ENCODE peak calls at places on chromosomes 4 and X, in ten cellular contexts. T is tibial artery; O is GM20000; D is CD4-positive, alpha-beta T cell; B is sigmoid colon; K is body of pancreas; Y is psoas muscle; L is H9; X is transverse colon; W is right atrium auricular region. R is an unnamed sample.

GRCh38 chr4:8150152-8151090 is 8.2 kb downstream of the ABLIM2 start:
- DNase-seq in K (no peak), W (no peak), X (no peak), T (no peak), D (no peak), B (no peak), L (no peak), Y (peak; percentile 70), O (no peak), R (no peak)

GRCh38 chr4:183721207-183722081 is 62.4 kb downstream of the TRAPPC11 start:
- DNase-seq in L (peak; percentile 84), W (no peak), B (no peak), T (no peak), D (peak; percentile 40), Y (peak; percentile 76), K (peak; percentile 83), X (peak; percentile 83), O (peak; percentile 63), R (peak; percentile 33)

GRCh38 chr4:88138561-88138960 is 19.9 kb downstream of the ABCG2 start:
- DNase-seq in O (no peak), X (no peak), K (no peak), W (no peak), D (no peak), Y (no peak), T (no peak), B (no peak), L (no peak), R (no peak)

GRCh38 chrX:82218361-82218760 is 1016.5 kb downstream of the SH3BGRL start:
- DNase-seq in D (no peak), O (peak; percentile 3), W (no peak), K (no peak), Y (no peak), T (no peak), L (no peak), X (no peak), B (no peak), R (no peak)

GRCh38 chr4:66736593-66736992 is 808.7 kb downstream of the CENPC start:
- DNase-seq in D (no peak), O (no peak), Y (no peak), W (no peak), K (no peak), X (no peak), L (no peak), T (no peak), B (no peak), R (no peak)

GRCh38 chrX:30150196-30150895 is 65.0 kb upstream of the MAGEB2 start:
- DNase-seq in D (no peak), O (no peak), L (no peak), X (no peak), T (no peak), B (no peak), W (no peak), K (no peak), Y (no peak), R (no peak)

GRCh38 chr4:150152764-150153163 is 74.5 kb downstream of the DCLK2 start:
- DNase-seq in B (no peak), O (no peak), D (no peak), L (no peak), T (no peak), K (no peak), Y (no peak), X (no peak), W (no peak), R (no peak)

GRCh38 chr4:70382691-70383181 is at the start of gene SMR3B:
- DNase-seq in W (no peak), X (no peak), D (no peak), L (no peak), T (no peak), Y (no peak), B (no peak), O (no peak), K (no peak), R (no peak)

GRCh38 chr4:24988776-24989175 is 42.0 kb downstream of the LGI2 start:
- DNase-seq in B (no peak), L (peak; percentile 84), O (peak; percentile 15), W (no peak), T (no peak), Y (no peak), X (no peak), K (no peak), D (no peak), R (no peak)

GRCh38 chr4:24979554-24979953 is 51.2 kb downstream of the LGI2 start:
- DNase-seq in W (peak; percentile 68), Y (peak; percentile 65), K (peak; percentile 73), O (no peak), T (peak; percentile 75), B (peak; percentile 70), L (peak; percentile 5), D (no peak), X (peak; percentile 20), R (no peak)

GRCh38 chr4:24989327-24989726 is 41.4 kb downstream of the LGI2 start:
- DNase-seq in Y (no peak), O (no peak), L (no peak), W (no peak), B (no peak), K (no peak), T (no peak), D (no peak), X (no peak), R (no peak)

GRCh38 chr4:24980064-24980690 is 50.6 kb downstream of the LGI2 start:
- DNase-seq in D (peak; percentile 23), X (peak; percentile 54), O (peak; percentile 59), W (peak; percentile 78), K (peak; percentile 71), L (peak; percentile 65), T (peak; percentile 67), Y (peak; percentile 56), B (peak; percentile 83), R (peak; percentile 18)

DNA sequence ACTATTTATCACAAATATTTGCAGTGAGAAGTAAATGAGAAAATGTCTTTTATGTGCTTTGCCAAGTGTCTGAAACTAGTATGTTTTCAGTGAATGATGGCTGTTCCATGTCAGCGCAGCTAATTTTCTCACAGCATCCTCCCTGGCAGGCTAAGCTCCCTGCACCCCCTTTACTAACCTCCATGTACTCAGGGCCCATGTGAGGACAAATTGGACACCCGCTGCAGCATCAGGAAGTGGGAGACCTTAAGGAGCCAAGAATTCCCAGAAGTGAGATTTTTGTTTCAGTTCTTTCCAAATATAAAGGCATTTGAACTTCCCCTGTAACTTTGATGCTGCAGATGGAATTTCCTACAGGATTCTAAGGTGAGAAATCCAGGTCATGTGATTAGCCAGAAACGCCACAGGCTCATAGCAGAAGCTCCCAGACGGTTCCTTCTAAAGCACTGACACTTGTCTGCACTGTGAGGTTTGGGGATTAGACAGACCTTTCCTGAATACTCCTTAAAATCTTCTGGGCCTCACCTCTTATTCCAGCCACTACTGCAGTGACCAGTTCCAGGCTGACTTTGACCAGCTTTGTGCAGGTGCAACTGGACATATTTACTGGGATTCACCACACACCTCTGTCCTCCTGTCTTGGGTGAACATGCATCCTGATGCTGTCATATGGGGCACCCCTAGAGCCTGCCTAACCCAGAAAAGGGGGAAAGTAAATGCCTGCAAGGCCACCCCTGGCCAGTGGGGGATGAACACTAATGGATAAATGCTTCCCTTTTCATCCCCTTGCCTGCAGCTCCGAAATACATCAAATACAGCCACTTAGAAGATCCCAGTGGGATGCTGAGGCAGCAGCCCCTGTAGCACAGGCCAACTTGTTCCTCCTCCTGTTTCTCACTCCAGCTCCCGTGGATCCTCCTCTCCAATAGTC is 45.9 kb downstream of the LGI2 start:
- DNase-seq in T (no peak), W (no peak), X (no peak), O (no peak), D (no peak), L (no peak), B (no peak), K (no peak), Y (no peak), R (no peak)
- TF ChIP-seq CTCF in T (no peak), W (no peak), X (no peak), O (no peak), D (no peak), L (peak; percentile 41), B (no peak), K (no peak), Y (no peak), R (no peak)

GRCh38 chr4:154781983-154782293 is 866 bp downstream of the RBM46 start:
- DNase-seq in W (no peak), X (no peak), O (no peak), L (no peak), T (no peak), B (no peak), K (no peak), D (no peak), Y (no peak), R (no peak)

GRCh38 chr4:154781126-154781982 is at the start of gene RBM46:
- DNase-seq in L (peak; percentile 53), O (no peak), K (no peak), Y (no peak), W (no peak), T (no peak), D (no peak), X (no peak), B (no peak), R (no peak)

GRCh38 chr4:154779362-154779947 is 1.6 kb upstream of the RBM46 start:
- DNase-seq in L (no peak), X (no peak), Y (no peak), T (no peak), W (no peak), K (no peak), O (peak; percentile 37), B (no peak), D (no peak), R (no peak)
- TF ChIP-seq CTCF in L (peak; percentile 75), X (peak; percentile 51), Y (no peak), T (peak; percentile 23), W (peak; percentile 55), K (peak; percentile 58), O (no peak), B (peak; percentile 49), D (no peak), R (no peak)

GRCh38 chr4:121674696-121675095 is 22.1 kb downstream of the ANXA5 start:
- DNase-seq in L (no peak), T (no peak), K (no peak), O (no peak), Y (no peak), W (no peak), D (no peak), X (no peak), B (no peak), R (no peak)

GRCh38 chr4:121677524-121677923 is 19.3 kb downstream of the ANXA5 start:
- DNase-seq in W (no peak), T (no peak), Y (no peak), B (no peak), D (no peak), L (no peak), K (no peak), O (no peak), X (no peak), R (no peak)

GRCh38 chr4:121676388-121677075 is 20.2 kb downstream of the ANXA5 start:
- DNase-seq in K (no peak), B (no peak), Y (no peak), D (no peak), W (no peak), O (no peak), L (no peak), X (no peak), T (no peak), R (no peak)

GRCh38 chr4:121674191-121674590 is 22.6 kb downstream of the ANXA5 start:
- DNase-seq in X (no peak), T (no peak), Y (no peak), B (no peak), K (no peak), W (no peak), D (no peak), L (no peak), O (no peak), R (no peak)

DNA sequence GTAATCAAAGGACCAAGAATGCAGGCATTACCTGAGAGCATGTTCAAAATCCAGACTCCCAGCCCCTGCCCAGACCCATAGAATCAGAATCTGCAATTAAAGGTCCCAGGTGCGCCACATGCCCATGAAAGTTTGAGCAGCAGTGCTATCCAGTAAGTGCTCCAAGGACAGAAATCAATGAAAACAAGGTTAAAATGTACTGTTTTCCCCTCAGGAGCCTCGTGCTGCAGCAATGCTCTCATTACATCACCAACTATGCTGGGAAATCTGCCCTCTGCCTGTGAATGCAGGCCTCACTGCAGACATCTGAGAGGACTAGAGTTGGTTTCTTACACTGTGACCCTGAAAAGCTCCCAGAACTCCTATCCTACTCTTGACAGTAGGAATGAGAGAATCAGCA is 21.1 kb downstream of the ANXA5 start:
- DNase-seq in W (no peak), B (no peak), D (no peak), O (no peak), T (no peak), X (no peak), L (no peak), K (no peak), Y (no peak), R (no peak)
- TF ChIP-seq CTCF in W (peak; percentile 12), B (no peak), D (no peak), O (no peak), T (no peak), X (no peak), L (peak; percentile 35), K (no peak), Y (no peak), R (no peak)

DNA sequence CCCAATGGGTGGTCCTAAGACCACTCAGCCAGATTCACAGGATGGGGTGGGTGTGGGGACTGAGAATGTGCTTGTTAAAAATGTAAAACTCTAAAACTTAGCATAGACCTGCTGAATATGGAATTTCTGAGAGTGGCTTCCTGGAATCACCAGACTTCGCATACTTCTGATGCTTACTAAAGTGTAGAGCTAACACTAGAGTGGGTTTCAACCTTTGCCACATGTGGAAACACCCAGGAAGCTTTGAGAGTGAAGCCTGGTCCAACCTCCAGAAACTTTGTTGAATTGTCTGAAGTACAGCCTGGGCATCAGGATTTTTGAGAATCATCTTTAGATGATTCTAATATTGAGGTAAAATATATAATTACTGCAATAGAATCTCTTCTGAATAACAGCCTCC is 167.8 kb upstream of the EDNRA start:
- DNase-seq in W (no peak), T (no peak), B (no peak), X (no peak), L (no peak), K (no peak), Y (no peak), O (no peak), D (no peak), R (no peak)
- TF ChIP-seq CTCF in W (no peak), T (no peak), B (no peak), X (no peak), L (no peak), K (no peak), Y (no peak), O (no peak), D (no peak), R (no peak)